ENCODE peak calls at places on chromosomes 2 and 18, in five cellular contexts. X is stomach, E is endothelial cell of umbilical vein, T is HCT116, R is GM12878. G is an unnamed sample.

GRCh38 chr2:148930046-148930775 is 55.2 kb downstream of the KIF5C start:
- DNase-seq in T (no peak), R (no peak), X (no peak), E (no peak), G (no peak)

GRCh38 chr2:127810637-127811396 is at the start of gene WDR33:
- DNase-seq in T (peak; percentile 80), E (peak; percentile 91), X (peak; percentile 93), R (peak; percentile 87), G (no peak)

GRCh38 chr2:200649724-200650123 is 63.9 kb downstream of the AOX1 start:
- DNase-seq in E (no peak), T (no peak), X (no peak), R (no peak), G (no peak)

GRCh38 chr2:172198908-172199307 is 96.2 kb upstream of the DLX2 start:
- DNase-seq in T (no peak), X (no peak), E (no peak), R (no peak), G (no peak)

GRCh38 chr2:233462826-233463470 is 103.6 kb downstream of the USP40 start:
- DNase-seq in X (no peak), T (no peak), R (no peak), E (no peak), G (no peak)

GRCh38 chr2:236162031-236162803 is 6.0 kb downstream of the GBX2 start:
- DNase-seq in X (no peak), E (no peak), T (no peak), R (no peak), G (no peak)

GRCh38 chr18:72830109-72830508 is 37.7 kb downstream of the NETO1 start:
- DNase-seq in R (no peak), X (no peak), T (no peak), E (no peak), G (no peak)

GRCh38 chr2:138294451-138294850 is 207.1 kb upstream of the SPOPL start:
- DNase-seq in R (no peak), E (peak; percentile 24), T (no peak), X (no peak), G (no peak)

GRCh38 chr2:128798502-128799283 is 480.0 kb upstream of the HS6ST1 start:
- DNase-seq in X (peak; percentile 2), T (no peak), E (no peak), R (no peak), G (no peak)

GRCh38 chr18:22678486-22678885 is 254.6 kb upstream of the RBBP8 start:
- DNase-seq in T (no peak), X (peak; percentile 69), E (no peak), R (no peak), G (no peak)

GRCh38 chr2:98463988-98464771 is 19.5 kb downstream of the INPP4A start:
- DNase-seq in R (no peak), T (no peak), E (no peak), X (peak; percentile 22), G (no peak)

GRCh38 chr2:141063410-141063809 is 1067.4 kb downstream of the LRP1B start:
- DNase-seq in E (no peak), X (no peak), T (no peak), R (no peak), G (no peak)

GRCh38 chr2:231680992-231681852 is 27.1 kb upstream of the PTMA start:
- DNase-seq in T (no peak), R (no peak), X (peak; percentile 84), E (peak; percentile 67), G (no peak)

GRCh38 chr2:233100192-233100998 is 40.3 kb downstream of the INPP5D start:
- DNase-seq in R (peak; percentile 95), T (no peak), X (no peak), E (no peak), G (no peak)

GRCh38 chr2:221850076-221850475 is 278.0 kb upstream of the EPHA4 start:
- DNase-seq in E (no peak), X (no peak), T (no peak), R (no peak), G (no peak)

GRCh38 chr18:48979944-48980890 is 29.5 kb upstream of the SMAD7 start:
- DNase-seq in R (no peak), E (no peak), T (no peak), X (no peak), G (no peak)

GRCh38 chr2:43110442-43110871 is 115.9 kb downstream of the ZFP36L2 start:
- DNase-seq in E (no peak), R (no peak), T (no peak), X (no peak), G (no peak)

GRCh38 chr2:171651667-171652410 is 35.4 kb upstream of the DYNC1I2 start:
- DNase-seq in R (no peak), E (no peak), X (no peak), T (no peak), G (no peak)

GRCh38 chr18:39448942-39449341 is 1883.3 kb upstream of the CELF4 start:
- DNase-seq in R (no peak), E (peak; percentile 97), T (no peak), X (no peak), G (no peak)

GRCh38 chr2:54570925-54571694 is 115.0 kb downstream of the SPTBN1 start:
- DNase-seq in E (peak; percentile 84), R (peak; percentile 98), T (no peak), X (peak; percentile 64), G (no peak)

GRCh38 chr2:136101042-136101441 is 16.9 kb downstream of the CXCR4 start:
- DNase-seq in T (no peak), R (no peak), X (no peak), E (no peak), G (no peak)

GRCh38 chr2:182949572-182950189 is 83.2 kb upstream of the FRZB start:
- DNase-seq in X (no peak), T (no peak), E (peak; percentile 11), R (no peak), G (no peak)

GRCh38 chr2:108316194-108316880 is 27.6 kb downstream of the SULT1C2 start:
- DNase-seq in R (no peak), E (no peak), T (no peak), X (no peak), G (no peak)

GRCh38 chr18:40293311-40293710 is 1661.7 kb upstream of the PIK3C3 start:
- DNase-seq in T (no peak), X (no peak), R (no peak), E (no peak), G (no peak)

GRCh38 chr2:18861951-18862350 is 272.6 kb upstream of the NT5C1B start:
- DNase-seq in T (no peak), R (no peak), E (no peak), X (no peak), G (no peak)

GRCh38 chr2:152201466-152201830 is 25.9 kb upstream of the STAM2 start:
- DNase-seq in R (no peak), T (no peak), E (no peak), X (no peak), G (no peak)

GRCh38 chr18:49933530-49933929 is 120.2 kb upstream of the ACAA2 start:
- DNase-seq in R (no peak), T (no peak), E (no peak), X (no peak), G (no peak)

GRCh38 chr18:41144444-41144843 is 810.6 kb upstream of the PIK3C3 start:
- DNase-seq in E (no peak), R (no peak), X (no peak), T (no peak), G (no peak)

GRCh38 chr2:98483257-98483861 is 38.7 kb downstream of the INPP4A start:
- DNase-seq in T (no peak), X (no peak), R (peak; percentile 88), E (no peak), G (no peak)

GRCh38 chr2:176742271-176742670 is 470.3 kb upstream of the HNRNPA3 start:
- DNase-seq in E (no peak), R (no peak), T (no peak), X (no peak), G (no peak)

GRCh38 chr2:96867756-96868554 is 1.9 kb downstream of the SEMA4C start:
- DNase-seq in R (no peak), T (no peak), E (no peak), X (no peak), G (no peak)

GRCh38 chr2:210195066-210195852 is 24.1 kb upstream of the KANSL1L start:
- DNase-seq in E (peak; percentile 65), R (no peak), X (no peak), T (peak; percentile 38), G (no peak)

GRCh38 chr2:64711260-64711659 is 57.5 kb upstream of the SERTAD2 start:
- DNase-seq in E (peak; percentile 95), X (no peak), T (no peak), R (no peak), G (no peak)
- TF ChIP-seq POLR2AphosphoS5 in E (peak; percentile 85), X (no peak), T (no peak), R (no peak), G (no peak)

DNA sequence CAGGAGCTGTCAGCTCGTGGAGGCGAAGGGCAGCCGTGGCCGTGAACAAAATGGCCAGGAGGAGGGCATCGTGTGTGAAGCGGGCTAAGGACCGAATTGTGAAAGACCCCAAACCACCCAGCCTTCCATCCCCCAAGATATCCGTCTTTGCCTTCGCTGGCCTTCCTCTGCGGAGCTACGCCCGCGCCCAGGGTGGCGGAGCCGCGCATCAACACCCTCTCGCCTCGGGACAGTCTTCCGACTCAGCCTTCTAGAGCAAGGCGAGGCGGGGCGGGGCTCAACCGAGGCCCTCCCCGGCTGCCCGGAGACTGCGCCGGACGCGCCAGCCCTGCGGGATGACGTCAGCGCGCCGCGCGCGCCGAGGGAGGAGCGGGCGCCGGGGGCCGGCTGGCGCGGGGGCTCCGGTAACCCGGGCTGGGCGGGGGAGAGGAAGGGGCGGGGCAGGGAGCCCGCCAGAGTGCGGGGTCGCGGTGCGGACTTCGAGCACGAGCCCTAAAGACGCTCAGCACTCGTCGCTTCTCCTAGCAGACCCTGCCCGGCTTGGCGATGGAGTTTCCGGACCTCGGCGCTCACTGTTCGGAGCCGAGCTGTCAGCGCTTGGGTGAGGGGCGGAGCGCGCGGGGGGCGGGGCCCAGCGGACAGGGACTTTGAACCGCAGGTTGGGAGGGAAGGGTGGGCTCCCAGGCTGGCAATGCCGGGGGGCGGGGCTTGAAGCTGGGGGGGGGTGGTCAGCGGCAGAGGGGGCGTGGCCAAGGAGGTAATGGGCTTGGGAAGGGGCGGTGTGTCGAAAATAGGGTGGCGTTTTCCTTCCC is at the start of gene ZFAND2B:
- DNase-seq in X (peak; percentile 97), E (peak; percentile 94), R (peak; percentile 52), T (peak; percentile 78), G (peak; percentile 95)
- TF ChIP-seq POLR2A in X (peak; percentile 84), E (peak; percentile 99), R (peak; percentile 99), T (peak; percentile 94), G (peak; percentile 96)

DNA sequence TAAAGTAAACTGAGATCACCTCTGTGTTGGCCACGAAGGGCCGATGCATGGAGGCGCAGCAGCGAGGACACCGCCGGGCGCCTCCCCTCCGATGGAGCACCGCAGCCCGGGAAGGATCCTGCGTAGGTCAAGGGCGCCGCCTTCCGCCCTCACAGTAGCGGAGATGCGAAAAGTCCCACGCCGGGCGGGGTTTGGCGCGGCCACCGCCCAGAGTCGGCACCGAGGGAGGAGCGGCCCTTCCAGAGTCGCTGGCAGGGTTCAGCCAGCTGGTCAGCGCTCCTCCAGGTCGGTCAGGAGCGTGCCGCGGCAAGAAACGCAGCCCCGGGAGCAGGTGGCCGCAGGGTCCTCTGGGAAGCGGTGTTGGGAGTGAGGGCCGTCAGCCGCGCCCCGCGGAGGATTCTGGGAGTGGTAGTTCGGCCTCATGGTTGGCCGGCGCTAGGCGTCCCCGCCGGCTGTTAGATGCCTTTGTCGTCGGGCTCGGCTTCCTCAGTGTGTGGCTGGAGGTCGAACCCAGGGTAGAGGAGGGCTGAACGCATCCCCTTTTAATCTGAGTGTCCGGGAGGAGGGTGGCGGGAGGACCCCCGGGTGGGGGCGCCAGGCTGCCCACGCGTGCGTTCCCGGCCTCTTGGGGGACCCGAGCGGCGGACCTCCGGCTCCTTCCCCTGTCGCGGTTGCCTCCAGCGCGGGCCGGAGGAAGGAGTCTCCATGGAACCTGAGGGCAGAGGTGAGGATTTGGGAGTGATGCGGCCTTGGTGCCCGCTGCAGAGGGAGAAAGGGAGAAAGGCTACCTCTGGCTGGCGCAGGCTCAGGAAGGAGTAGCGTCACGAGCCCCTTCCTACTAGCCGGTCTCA is at the start of gene ZNF892:
- DNase-seq in T (peak; percentile 38), E (peak; percentile 90), X (peak; percentile 92), R (peak; percentile 45), G (no peak)
- TF ChIP-seq POLR2AphosphoS5 in T (peak; percentile 52), E (peak; percentile 64), X (peak; percentile 93), R (peak; percentile 53), G (peak; percentile 92)

GRCh38 chr18:5295981-5296705 is 617 bp upstream of the ZBTB14 start:
- DNase-seq in R (peak; percentile 62), X (peak; percentile 98), T (peak; percentile 88), E (peak; percentile 97), G (peak; percentile 95)
- TF ChIP-seq POLR2A in R (peak; percentile 79), X (no peak), T (no peak), E (no peak), G (peak; percentile 38)

G was measured in vagina.